ENCODE peak calls at places on chromosomes 4 and X, in ten cellular contexts. I, S, Q, O, X, F, H, V, J and K are unnamed samples. For H3K9me3, the result is how much of the 10 kb centered on the place peaks cover.

GRCh38 chrX:42096262-42096939 is 173.0 kb upstream of the CASK start:
- DNase-seq in I (peak), S (peak), Q (no peak), O (no peak), X (no peak), F (peak), H (no peak), V (peak), J (peak), K (peak)

GRCh38 chrX:154714925-154715324 is 36.0 kb downstream of the GAB3 start:
- DNase-seq in I (no peak), S (no peak), Q (no peak), O (no peak), X (peak), F (peak), H (no peak), V (peak), J (peak), K (no peak)

GRCh38 chr4:158161561-158162354 is 11.1 kb downstream of the GASK1B start:
- DNase-seq in I (peak), S (no peak), Q (no peak), O (no peak), X (no peak), F (peak), H (peak), V (peak), J (peak), K (peak)

GRCh38 chrX:102546818-102547493 is 30.4 kb upstream of the TMSB15A start:
- DNase-seq in I (no peak), S (no peak), Q (no peak), O (no peak), X (no peak), F (no peak), H (no peak), V (no peak), J (no peak), K (peak)

GRCh38 chr4:3836041-3836801 is 70.0 kb downstream of the ADRA2C start:
- DNase-seq in I (no peak), S (no peak), Q (no peak), O (no peak), X (no peak), F (no peak), H (no peak), V (no peak), J (no peak), K (no peak)

GRCh38 chr4:158850800-158851644 is 82.2 kb downstream of the FNIP2 start:
- DNase-seq in I (no peak), S (no peak), Q (no peak), O (no peak), X (peak), F (no peak), H (no peak), V (peak), J (peak), K (no peak)

GRCh38 chr4:80540785-80541469 is 205.4 kb downstream of the CFAP299 start:
- DNase-seq in I (no peak), S (no peak), Q (no peak), O (no peak), X (peak), F (no peak), H (no peak), V (peak), J (peak), K (peak)

GRCh38 chrX:10797493-10797892 is 177.1 kb upstream of the MID1 start:
- DNase-seq in I (no peak), S (no peak), Q (no peak), O (no peak), X (no peak), F (peak), H (no peak), V (peak), J (peak), K (peak)

GRCh38 chr4:5024673-5025072 is 5.4 kb upstream of the CYTL1 start:
- DNase-seq in I (no peak), S (no peak), Q (no peak), O (no peak), X (no peak), F (no peak), H (no peak), V (no peak), J (peak), K (no peak)

GRCh38 chr4:151458148-151458547 is 49.2 kb downstream of the FHIP1A start:
- DNase-seq in I (no peak), S (no peak), Q (no peak), O (no peak), X (no peak), F (no peak), H (no peak), V (no peak), J (no peak), K (peak)

GRCh38 chr4:77692847-77693432 is 87.3 kb downstream of the CXCL13 start:
- DNase-seq in I (no peak), S (no peak), Q (no peak), O (no peak), X (no peak), F (no peak), H (no peak), V (no peak), J (no peak), K (no peak)

GRCh38 chr4:107970063-107970798 is 19.5 kb upstream of the HADH start:
- DNase-seq in I (no peak), S (no peak), Q (no peak), O (no peak), X (no peak), F (no peak), H (no peak), V (no peak), J (no peak), K (no peak)

GRCh38 chr4:108512615-108513505 is 107.5 kb upstream of the RPL34 start:
- DNase-seq in I (no peak), S (no peak), Q (no peak), O (no peak), X (peak), F (peak), H (no peak), V (peak), J (peak), K (peak)

GRCh38 chrX:11423949-11424348 is 130.7 kb downstream of the AMELX start:
- DNase-seq in I (no peak), S (no peak), Q (no peak), O (no peak), X (no peak), F (no peak), H (no peak), V (no peak), J (no peak), K (no peak)

GRCh38 chr4:10924274-10924673 is 239.7 kb upstream of the CLNK start:
- DNase-seq in I (no peak), S (no peak), Q (no peak), O (no peak), X (no peak), F (no peak), H (no peak), V (no peak), J (no peak), K (no peak)

GRCh38 chr4:81040175-81040659 is 9.7 kb downstream of the BMP3 start:
- DNase-seq in I (no peak), S (no peak), Q (no peak), O (no peak), X (peak), F (peak), H (no peak), V (peak), J (peak), K (peak)

GRCh38 chr4:60744767-60745166 is 455.4 kb upstream of the ADGRL3 start:
- DNase-seq in I (no peak), S (no peak), Q (no peak), O (no peak), X (no peak), F (no peak), H (no peak), V (peak), J (no peak), K (peak)

GRCh38 chr4:87060957-87061356 is 126.1 kb downstream of the AFF1 start:
- DNase-seq in I (no peak), S (no peak), Q (peak), O (no peak), X (no peak), F (no peak), H (no peak), V (peak), J (peak), K (peak)

GRCh38 chr4:8337083-8337482 is 67.5 kb downstream of the HTRA3 start:
- DNase-seq in I (no peak), S (no peak), Q (no peak), O (no peak), X (no peak), F (no peak), H (no peak), V (no peak), J (no peak), K (no peak)

GRCh38 chrX:134908235-134908834 is 82.5 kb upstream of the SMIM10 start:
- DNase-seq in I (no peak), S (no peak), Q (no peak), O (no peak), X (peak), F (peak), H (no peak), V (peak), J (peak), K (peak)

GRCh38 chrX:107760304-107761077 is 15.1 kb downstream of the TSC22D3 start:
- DNase-seq in I (no peak), S (no peak), Q (no peak), O (no peak), X (no peak), F (no peak), H (no peak), V (no peak), J (no peak), K (no peak)

GRCh38 chr4:14059006-14059405 is 431.5 kb upstream of the BOD1L1 start:
- DNase-seq in I (no peak), S (no peak), Q (no peak), O (no peak), X (no peak), F (no peak), H (no peak), V (peak), J (peak), K (peak)

GRCh38 chrX:48683411-48683982 is at the start of gene WAS:
- DNase-seq in I (peak), S (no peak), Q (no peak), O (no peak), X (peak), F (no peak), H (no peak), V (no peak), J (no peak), K (no peak)

GRCh38 chrX:6660567-6661252 is 125.8 kb upstream of the VCX3A start:
- DNase-seq in I (no peak), S (no peak), Q (no peak), O (no peak), X (no peak), F (no peak), H (no peak), V (no peak), J (no peak), K (no peak)

GRCh38 chrX:155997436-155997835 is at the start of gene IL9R:
- DNase-seq in I (no peak), S (no peak), Q (no peak), O (no peak), X (no peak), F (no peak), H (no peak), V (no peak), J (no peak), K (no peak)

GRCh38 chr4:84673475-84674230 is 90.7 kb downstream of the CDS1 start:
- DNase-seq in I (no peak), S (no peak), Q (no peak), O (no peak), X (no peak), F (peak), H (no peak), V (peak), J (peak), K (peak)

GRCh38 chrX:104370089-104370488 is 115.4 kb upstream of the ESX1 start:
- DNase-seq in I (no peak), S (no peak), Q (no peak), O (peak), X (no peak), F (peak), H (no peak), V (no peak), J (peak), K (no peak)

GRCh38 chrX:74453178-74453577 is 31.9 kb downstream of the SLC16A2 start:
- DNase-seq in I (no peak), S (no peak), Q (no peak), O (no peak), X (no peak), F (no peak), H (no peak), V (no peak), J (no peak), K (no peak)

GRCh38 chr4:120057416-120057815 is 9.2 kb downstream of the MAD2L1 start:
- DNase-seq in I (no peak), S (no peak), Q (no peak), O (no peak), X (no peak), F (no peak), H (no peak), V (no peak), J (no peak), K (no peak)

GRCh38 chrX:140766024-140766611 is 56.6 kb downstream of the LINC00632 start:
- DNase-seq in I (peak), S (peak), Q (peak), O (no peak), X (peak), F (peak), H (peak), V (peak), J (peak), K (peak)

GRCh38 chr4:149690726-149691125 is 124.9 kb downstream of the IQCM start:
- DNase-seq in I (no peak), S (no peak), Q (no peak), O (no peak), X (no peak), F (no peak), H (no peak), V (no peak), J (no peak), K (no peak)

GRCh38 chrX:33784548-33784947 is 347.6 kb downstream of the FAM47A start:
- DNase-seq in I (no peak), S (no peak), Q (no peak), O (no peak), X (no peak), F (no peak), H (no peak), V (no peak), J (no peak), K (no peak)

GRCh38 chr4:17613761-17614415 is 553 bp upstream of the MED28 start:
- DNase-seq in I (no peak), S (no peak), Q (peak), O (no peak), X (no peak), F (no peak), H (no peak), V (peak), J (peak), K (peak)

GRCh38 chr4:10747186-10747585 is 62.6 kb upstream of the CLNK start:
- DNase-seq in I (no peak), S (no peak), Q (no peak), O (no peak), X (no peak), F (no peak), H (no peak), V (no peak), J (no peak), K (no peak)

GRCh38 chr4:142812091-142812490 is 34.0 kb downstream of the INPP4B start:
- DNase-seq in I (no peak), S (no peak), Q (no peak), O (no peak), X (no peak), F (no peak), H (no peak), V (no peak), J (peak), K (peak)

GRCh38 chrX:154121207-154121606 is 22.8 kb upstream of the OPN1LW start:
- DNase-seq in I (no peak), S (no peak), Q (no peak), O (no peak), X (no peak), F (no peak), H (no peak), V (no peak), J (no peak), K (no peak)

DNA sequence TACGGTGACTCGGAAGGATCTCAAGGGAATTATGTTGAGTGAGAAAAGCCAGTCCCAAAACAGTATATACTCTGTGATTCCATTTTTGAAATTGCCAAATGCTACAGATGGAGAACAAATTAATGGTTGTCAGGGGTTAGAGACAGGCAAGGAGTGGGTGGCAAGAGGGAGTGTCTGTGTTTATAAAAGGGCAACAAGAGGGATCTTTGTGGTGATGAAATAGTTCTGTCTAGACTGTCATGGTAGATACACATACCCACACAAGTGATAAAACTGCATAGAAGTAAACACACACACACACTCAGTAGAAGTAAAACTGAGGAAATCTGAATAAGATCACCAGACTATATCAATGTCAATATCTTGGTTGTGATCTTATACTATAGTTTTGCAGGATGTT is 92.7 kb downstream of the CD99L2 start:
- DNase-seq in I (no peak), S (no peak), Q (no peak), O (no peak), X (no peak), F (no peak), H (no peak), V (peak), J (no peak), K (peak)
- H3K9me3 ChIP-seq in I (under half), S (under half), Q (under half), O (under half), X (under half), F (under half), H (under half), V (under half), J (under half), K (under half)

DNA sequence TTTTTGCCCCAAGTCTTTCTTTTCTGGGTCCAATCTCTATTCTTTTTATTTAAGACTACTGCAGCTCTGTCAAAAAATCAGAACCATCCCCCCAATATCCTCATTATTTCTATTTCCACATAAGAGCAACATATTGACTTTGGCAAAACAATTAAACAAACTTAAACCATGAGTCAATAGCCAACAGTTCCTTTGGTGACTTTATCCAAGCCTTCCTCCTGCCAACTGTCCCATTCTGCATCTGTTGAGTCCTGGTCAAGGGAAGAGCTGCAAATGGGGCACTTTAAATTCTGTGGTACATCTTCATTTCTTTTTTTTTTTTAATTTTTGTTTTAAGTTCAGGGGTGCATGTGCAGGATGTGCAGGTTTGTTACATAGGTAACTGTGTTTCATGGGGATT is 1875.0 kb upstream of the PCDH7 start:
- DNase-seq in I (no peak), S (no peak), Q (no peak), O (no peak), X (no peak), F (no peak), H (no peak), V (no peak), J (no peak), K (no peak)
- H3K9me3 ChIP-seq in I (under half), S (under half), Q (under half), O (under half), X (under half), F (under half), H (under half), V (under half), J (under half), K (under half)

DNA sequence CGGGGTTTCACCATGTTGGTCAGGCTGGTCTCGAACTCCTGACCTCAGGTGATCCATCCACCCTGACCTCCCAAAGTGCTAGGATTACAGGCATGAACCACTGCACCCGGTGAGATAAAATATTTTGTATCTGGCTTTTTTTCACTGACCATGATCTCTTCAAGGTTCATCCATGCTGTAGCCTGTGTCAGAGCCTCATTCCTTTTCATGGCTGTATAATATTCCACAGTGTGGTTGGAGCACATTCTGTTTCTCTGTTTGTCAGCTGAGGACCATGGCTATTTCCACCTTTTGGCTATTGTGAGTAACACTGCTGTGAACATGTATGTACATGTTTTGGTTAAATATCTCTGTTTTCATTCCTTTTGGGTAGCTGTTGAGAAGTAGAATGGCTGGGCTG is 169.2 kb downstream of the SHOX start:
- DNase-seq in I (no peak), S (no peak), Q (no peak), O (no peak), X (no peak), F (no peak), H (no peak), V (no peak), J (no peak), K (no peak)
- H3K9me3 ChIP-seq in I (under half), S (under half), Q (under half), O (under half), X (under half), F (under half), H (under half), V (under half), J (under half), K (under half)

DNA sequence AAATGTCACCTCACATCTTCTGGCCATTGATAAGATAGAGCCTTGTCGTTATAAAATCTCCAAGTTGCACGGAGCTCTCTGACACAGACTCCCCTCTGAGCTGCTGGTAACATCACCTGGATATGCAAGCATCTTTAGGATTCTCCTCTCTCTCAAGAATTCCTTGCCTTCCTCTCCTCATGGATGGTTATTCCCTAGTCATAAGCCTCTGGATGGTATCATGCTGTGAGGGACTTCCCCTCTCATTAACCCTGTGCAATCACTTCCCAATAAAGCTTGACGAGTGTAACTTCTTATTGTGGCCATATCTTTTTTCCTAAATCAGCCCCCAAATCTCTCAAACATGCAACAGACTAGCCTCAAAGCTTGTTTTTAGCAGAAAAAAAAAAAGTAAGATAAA is 1057.0 kb upstream of the SLIT2 start:
- DNase-seq in I (no peak), S (no peak), Q (no peak), O (no peak), X (no peak), F (no peak), H (no peak), V (no peak), J (no peak), K (no peak)
- H3K9me3 ChIP-seq in I (under half), S (under half), Q (under half), O (under half), X (under half), F (under half), H (under half), V (under half), J (under half), K (under half)

GRCh38 chr4:148071009-148071408 is 339.1 kb downstream of the ARHGAP10 start:
- DNase-seq in I (no peak), S (no peak), Q (no peak), O (no peak), X (no peak), F (no peak), H (no peak), V (no peak), J (no peak), K (no peak)

GRCh38 chr4:148072789-148073188 is 340.9 kb downstream of the ARHGAP10 start:
- DNase-seq in I (no peak), S (no peak), Q (no peak), O (no peak), X (no peak), F (no peak), H (no peak), V (no peak), J (no peak), K (no peak)

GRCh38 chr4:148075438-148075837 is 343.6 kb downstream of the ARHGAP10 start:
- DNase-seq in I (no peak), S (no peak), Q (no peak), O (no peak), X (no peak), F (no peak), H (no peak), V (no peak), J (no peak), K (no peak)

GRCh38 chr4:148074462-148074861 is 342.6 kb downstream of the ARHGAP10 start:
- DNase-seq in I (no peak), S (no peak), Q (no peak), O (no peak), X (no peak), F (no peak), H (no peak), V (no peak), J (no peak), K (no peak)

DNA sequence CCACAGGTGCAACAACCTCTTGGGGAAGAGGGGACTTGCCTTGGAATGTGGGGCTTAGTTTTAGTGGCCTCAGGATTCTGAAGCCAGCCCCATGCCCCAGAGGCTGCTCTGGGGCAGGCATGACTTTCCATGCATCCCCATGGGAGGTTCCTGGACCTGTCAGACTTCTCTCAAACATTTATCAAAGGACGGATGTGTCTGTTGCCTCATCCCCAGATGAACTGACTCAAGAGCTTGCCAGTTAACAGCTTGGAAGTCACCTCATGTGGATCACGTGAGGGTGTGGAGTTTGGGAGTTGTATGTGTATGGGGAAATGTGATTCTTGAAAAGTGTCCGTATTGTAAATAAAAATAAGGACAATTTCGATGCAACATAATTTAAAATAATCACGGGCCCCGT is 341.5 kb downstream of the ARHGAP10 start:
- DNase-seq in I (no peak), S (no peak), Q (no peak), O (no peak), X (no peak), F (no peak), H (no peak), V (no peak), J (no peak), K (no peak)
- H3K9me3 ChIP-seq in I (under half), S (under half), Q (under half), O (under half), X (under half), F (under half), H (under half), V (under half), J (under half), K (under half)